ENCODE peak calls at places on chromosomes 11 and 22, in seven cellular contexts. H, N, B, L, X, T and S are unnamed samples.

GRCh38 chr11:78197816-78198215 is 9.1 kb downstream of the USP35 start:
- DNase-seq in T (no peak), N (no peak), B (no peak), L (no peak), X (no peak), H (no peak), S (no peak)

GRCh38 chr11:26286472-26287066 is 45.4 kb upstream of the ANO3 start:
- DNase-seq in H (no peak), T (no peak), N (no peak), B (no peak), X (peak; percentile 38), L (peak; percentile 44), S (no peak)

GRCh38 chr11:797300-798092 is 585 bp downstream of the SLC25A22 start:
- DNase-seq in N (peak; percentile 33), X (peak; percentile 71), H (peak; percentile 91), B (peak; percentile 87), T (peak; percentile 62), L (peak; percentile 76), S (peak; percentile 56)

GRCh38 chr11:60111793-60112192 is 23.3 kb downstream of the MS4A2 start:
- DNase-seq in N (no peak), B (no peak), T (no peak), H (no peak), L (no peak), X (no peak), S (no peak)

GRCh38 chr11:68271023-68271780 is 571 bp downstream of the C11orf24 start:
- DNase-seq in T (peak; percentile 63), N (peak; percentile 33), X (peak; percentile 82), H (peak; percentile 55), L (peak; percentile 78), B (peak; percentile 75), S (peak; percentile 8)

GRCh38 chr22:39580795-39581194 is 10.2 kb downstream of the CACNA1I start:
- DNase-seq in X (no peak), L (no peak), B (no peak), H (no peak), T (no peak), N (no peak), S (no peak)

GRCh38 chr22:24752091-24752623 is 22.4 kb downstream of the PIWIL3 start:
- DNase-seq in H (no peak), T (no peak), X (no peak), B (no peak), L (no peak), N (no peak), S (no peak)

GRCh38 chr11:37988031-37988430 is 1390.0 kb upstream of the RAG2 start:
- DNase-seq in B (no peak), H (no peak), X (no peak), T (no peak), N (no peak), L (peak; percentile 99), S (no peak)

GRCh38 chr11:112663947-112664634 is 297.1 kb upstream of the NCAM1 start:
- DNase-seq in H (no peak), T (no peak), L (no peak), B (no peak), N (no peak), X (no peak), S (no peak)

GRCh38 chr22:30408388-30409101 is 11.7 kb downstream of the SEC14L2 start:
- DNase-seq in T (peak; percentile 62), N (no peak), L (peak; percentile 33), B (no peak), H (no peak), X (no peak), S (no peak)

GRCh38 chr11:133041928-133042890 is 490.1 kb downstream of the OPCML start:
- DNase-seq in L (no peak), T (no peak), N (no peak), X (no peak), H (peak; percentile 60), B (no peak), S (no peak)

GRCh38 chr11:70650075-70650909 is 252.0 kb downstream of the CTTN start:
- DNase-seq in L (peak; percentile 68), H (peak; percentile 19), X (peak; percentile 69), B (peak; percentile 70), T (peak; percentile 54), N (no peak), S (no peak)

GRCh38 chr22:33247758-33248157 is 189.6 kb upstream of the SYN3 start:
- DNase-seq in N (no peak), B (no peak), X (no peak), H (no peak), T (peak; percentile 51), L (peak; percentile 70), S (no peak)

GRCh38 chr11:4134844-4135243 is 40.2 kb downstream of the RRM1 start:
- DNase-seq in H (no peak), L (peak; percentile 39), B (no peak), N (no peak), T (no peak), X (no peak), S (no peak)

GRCh38 chr22:36328635-36329216 is 59.0 kb downstream of the MYH9 start:
- DNase-seq in N (no peak), L (peak; percentile 88), B (peak; percentile 83), X (no peak), H (no peak), T (peak; percentile 77), S (no peak)